ENCODE peak calls at places on chromosomes 6 and 20, in ten cellular contexts. J is LoVo; Q is activated CD4-positive, alpha-beta T cell treated with anti-CD3 and anti-CD28 coated beads for 48 hours; Z is non-pigmented ciliary epithelial cell; D is Caki2; G is ecto neural progenitor cell; U is T-cell; N is body of pancreas; B is CD4-positive, alpha-beta memory T cell; W is omental fat pad. V is an unnamed sample.

GRCh38 chr20:14667241-14667640 is 329.8 kb upstream of the FLRT3 start:
- DNase-seq in W (no peak), D (no peak), G (no peak), Q (no peak), U (no peak), Z (no peak), B (no peak), N (no peak), J (no peak), V (no peak)

GRCh38 chr6:16769131-16769985 is 8.1 kb upstream of the ATXN1 start:
- DNase-seq in G (no peak), Z (peak), Q (peak), W (no peak), D (peak), J (peak), B (peak), U (peak), N (peak), V (peak)

GRCh38 chr6:51570168-51570921 is 517.1 kb downstream of the PKHD1 start:
- DNase-seq in N (no peak), U (no peak), G (no peak), Z (no peak), Q (no peak), B (no peak), W (no peak), D (no peak), J (no peak), V (no peak)

GRCh38 chr20:57483287-57484050 is 41.5 kb downstream of the CTCFL start:
- DNase-seq in N (no peak), U (no peak), D (no peak), Q (no peak), G (no peak), J (no peak), W (no peak), B (no peak), Z (no peak), V (peak)

GRCh38 chr20:41004561-41005360 is 23.9 kb upstream of the TOP1 start:
- DNase-seq in U (no peak), D (no peak), N (no peak), Z (no peak), G (no peak), W (no peak), B (no peak), Q (peak), J (no peak), V (no peak)

GRCh38 chr6:54244430-54244829 is 63.8 kb upstream of the TINAG start:
- DNase-seq in G (no peak), N (no peak), J (peak), D (peak), W (no peak), Z (no peak), U (no peak), Q (no peak), B (no peak), V (no peak)

GRCh38 chr20:32164984-32165735 is 42.4 kb downstream of the PLAGL2 start:
- DNase-seq in Z (no peak), G (no peak), U (no peak), B (no peak), W (no peak), D (no peak), N (no peak), Q (no peak), J (no peak), V (no peak)

GRCh38 chr6:13229205-13230085 is 98.9 kb downstream of the TBC1D7 start:
- DNase-seq in B (peak), U (peak), D (no peak), Z (no peak), Q (peak), J (no peak), N (peak), G (no peak), W (no peak), V (no peak)

GRCh38 chr6:17385660-17386059 is 7.7 kb upstream of the CAP2 start:
- DNase-seq in U (no peak), D (no peak), B (no peak), G (no peak), W (no peak), Q (no peak), N (no peak), Z (peak), J (no peak), V (no peak)

GRCh38 chr20:14189794-14190402 is 147.5 kb downstream of the FLRT3 start:
- DNase-seq in J (peak), W (no peak), G (no peak), N (no peak), B (no peak), Q (no peak), U (no peak), Z (no peak), D (peak), V (no peak)

GRCh38 chr6:124132256-124132655 is 328.6 kb downstream of the NKAIN2 start:
- DNase-seq in B (no peak), U (no peak), Z (peak), Q (no peak), G (no peak), D (no peak), J (no peak), W (no peak), N (no peak), V (no peak)

GRCh38 chr6:166927942-166928643 is 28.3 kb downstream of the RNASET2 start:
- DNase-seq in D (no peak), Q (no peak), W (no peak), J (no peak), B (no peak), U (no peak), N (no peak), Z (no peak), G (no peak), V (no peak)

GRCh38 chr20:46970937-46971630 is 76.4 kb downstream of the EYA2 start:
- DNase-seq in U (no peak), Z (peak), B (no peak), Q (no peak), N (no peak), D (peak), W (no peak), J (peak), G (no peak), V (no peak)

GRCh38 chr6:112153926-112154621 is 66.7 kb downstream of the FAM229B start:
- DNase-seq in G (no peak), W (no peak), J (peak), B (no peak), D (peak), Z (no peak), Q (no peak), U (no peak), N (no peak), V (no peak)

GRCh38 chr6:2111162-2111677 is 134.2 kb downstream of the GMDS start:
- DNase-seq in B (no peak), Q (no peak), N (no peak), D (no peak), W (no peak), G (no peak), U (no peak), J (peak), Z (peak), V (no peak)

GRCh38 chr6:166781331-166781730 is 154.3 kb upstream of the RPS6KA2 start:
- DNase-seq in W (no peak), N (no peak), U (no peak), J (no peak), D (no peak), Q (no peak), G (no peak), Z (no peak), B (no peak), V (no peak)

GRCh38 chr20:35339007-35339406 is 46.8 kb upstream of the FAM83C start:
- DNase-seq in B (no peak), D (peak), U (no peak), N (no peak), Q (no peak), J (no peak), W (no peak), G (no peak), Z (peak), V (no peak)

GRCh38 chr6:4678506-4679300 is 97.5 kb upstream of the CDYL start:
- DNase-seq in Q (no peak), W (no peak), U (no peak), G (no peak), D (no peak), N (no peak), Z (no peak), J (no peak), B (no peak), V (no peak)

GRCh38 chr6:161557333-161558107 is 283.7 kb upstream of the AGPAT4 start:
- DNase-seq in N (no peak), D (no peak), G (no peak), Q (no peak), J (no peak), Z (no peak), W (no peak), B (no peak), U (no peak), V (no peak)

GRCh38 chr6:158008894-158009891 is 27.5 kb downstream of the SYNJ2 start:
- DNase-seq in N (peak), J (no peak), B (peak), W (no peak), U (peak), Z (no peak), Q (peak), D (no peak), G (no peak), V (no peak)

GRCh38 chr6:32816746-32817204 is at the start of gene HLA-DOB:
- DNase-seq in U (no peak), W (no peak), Z (no peak), Q (no peak), J (peak), G (no peak), D (no peak), N (no peak), B (no peak), V (no peak)

GRCh38 chr6:41408576-41408975 is 73.2 kb downstream of the NCR2 start:
- DNase-seq in J (no peak), B (no peak), Z (no peak), N (no peak), Q (no peak), W (no peak), U (no peak), G (no peak), D (no peak), V (no peak)

GRCh38 chr6:87692097-87692496 is 9.9 kb downstream of the AKIRIN2 start:
- DNase-seq in Z (no peak), W (no peak), J (no peak), U (no peak), G (no peak), D (no peak), B (no peak), N (no peak), Q (no peak), V (no peak)

GRCh38 chr6:131696956-131697355 is 4.2 kb downstream of the OR2A4 start:
- DNase-seq in U (no peak), J (no peak), N (no peak), G (no peak), Q (no peak), D (no peak), Z (no peak), B (no peak), W (no peak), V (no peak)

GRCh38 chr6:31402324-31403282 is 792 bp upstream of the MICA start:
- DNase-seq in W (no peak), U (peak), J (peak), G (no peak), N (peak), D (peak), Z (no peak), B (peak), Q (peak), V (no peak)

GRCh38 chr20:40728996-40729395 is 40.0 kb upstream of the MAFB start:
- DNase-seq in Z (no peak), U (no peak), D (no peak), J (no peak), Q (no peak), W (no peak), N (no peak), B (no peak), G (no peak), V (no peak)

GRCh38 chr6:61835214-61835613 is 450.8 kb downstream of the KHDRBS2 start:
- DNase-seq in N (no peak), B (no peak), Z (no peak), D (no peak), U (no peak), W (no peak), G (no peak), Q (no peak), J (no peak), V (no peak)

GRCh38 chr6:51323056-51323455 is 504.4 kb downstream of the TFAP2B start:
- DNase-seq in Q (no peak), G (no peak), J (no peak), D (no peak), U (no peak), W (no peak), B (no peak), Z (no peak), N (no peak), V (no peak)

V was measured in ascending aorta.